ENCODE peak calls at places on chromosomes 5 and 9, in four cellular contexts. D, H, U and O are unnamed samples.

GRCh38 chr5:179269781-179270543 is 75.3 kb downstream of the ADAMTS2 start:
- DNase-seq in D (no peak), U (no peak), H (no peak), O (no peak)

GRCh38 chr5:140794594-140795258 is at the start of gene PCDHA2:
- DNase-seq in D (no peak), U (no peak), H (no peak), O (no peak)

GRCh38 chr5:78699565-78700143 is 51.1 kb upstream of the LHFPL2 start:
- DNase-seq in D (no peak), H (no peak), U (peak), O (no peak)

GRCh38 chr9:77523891-77524290 is 124.2 kb downstream of the GNA14 start:
- DNase-seq in U (no peak), H (no peak), D (no peak), O (no peak)

GRCh38 chr5:42059778-42060464 is 134.8 kb downstream of the FBXO4 start:
- DNase-seq in H (no peak), D (no peak), U (no peak), O (no peak)

GRCh38 chr5:120479066-120479465 is 15.0 kb downstream of the PRR16 start:
- DNase-seq in H (no peak), D (no peak), U (no peak), O (no peak)

GRCh38 chr5:42894057-42894456 is 82.4 kb upstream of the SELENOP start:
- DNase-seq in D (no peak), H (peak), U (no peak), O (no peak)

GRCh38 chr5:180053061-180053602 is 18.4 kb downstream of the RNF130 start:
- DNase-seq in D (peak), U (no peak), H (no peak), O (no peak)

GRCh38 chr5:163631846-163632245 is 126.4 kb downstream of the MAT2B start:
- DNase-seq in U (no peak), H (no peak), D (no peak), O (no peak)

GRCh38 chr5:132225165-132226032 is 2.3 kb downstream of the P4HA2 start:
- DNase-seq in U (no peak), D (no peak), H (no peak), O (no peak)

GRCh38 chr5:164256351-164256750 is 750.9 kb downstream of the MAT2B start:
- DNase-seq in D (no peak), U (no peak), H (no peak), O (no peak)

GRCh38 chr5:135033026-135033861 is 784 bp downstream of the PITX1 start:
- DNase-seq in U (peak), D (peak), H (peak), O (peak)

GRCh38 chr5:57692582-57693487 is 210.2 kb upstream of the ACTBL2 start:
- DNase-seq in U (peak), H (peak), D (peak), O (peak)

GRCh38 chr5:19771174-19771835 is 216.7 kb downstream of the CDH18 start:
- DNase-seq in D (no peak), H (no peak), U (no peak), O (peak)

GRCh38 chr9:90659626-90660364 is 17.2 kb upstream of the DIRAS2 start:
- DNase-seq in U (no peak), D (no peak), H (no peak), O (no peak)

GRCh38 chr9:114247086-114247485 is 75.8 kb upstream of the ORM1 start:
- DNase-seq in U (no peak), D (no peak), H (no peak), O (no peak)

GRCh38 chr5:83562817-83563557 is 91.4 kb downstream of the VCAN start:
- DNase-seq in U (peak), H (no peak), D (no peak), O (no peak)

GRCh38 chr5:174000078-174000477 is 11.1 kb downstream of the C5orf47 start:
- DNase-seq in H (no peak), U (no peak), D (no peak), O (no peak)

GRCh38 chr9:20693068-20693467 is 9.0 kb downstream of the FOCAD start:
- DNase-seq in H (no peak), D (no peak), U (no peak), O (no peak)

GRCh38 chr5:154749496-154749895 is 5.7 kb upstream of the LARP1 start:
- DNase-seq in U (no peak), D (no peak), H (no peak), O (no peak)

GRCh38 chr9:75169623-75170022 is 81.3 kb downstream of the OSTF1 start:
- DNase-seq in U (no peak), D (peak), H (no peak), O (no peak)

DNA sequence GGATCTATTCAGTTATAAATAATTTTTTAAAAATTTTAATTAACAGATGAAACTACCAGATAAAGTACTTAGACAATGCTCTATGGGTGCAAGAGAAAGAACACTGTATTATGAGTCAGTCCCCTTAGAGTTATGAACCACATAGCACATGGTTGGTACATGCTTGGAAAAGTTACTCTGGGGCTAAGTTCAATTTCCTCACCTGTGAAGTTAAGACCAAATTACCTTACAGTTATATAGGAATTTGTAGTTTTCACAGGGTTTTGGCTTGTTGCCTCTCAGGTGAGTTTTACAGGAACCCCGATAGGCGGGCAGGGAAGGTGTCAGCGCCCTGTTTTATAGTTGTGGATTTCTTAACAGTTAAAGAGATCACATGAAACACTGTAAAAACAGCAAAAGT is 1.2 kb downstream of the PANK3 start:
- DNase-seq in H (no peak), U (no peak), D (peak), O (no peak)
- TF ChIP-seq ELF4 in H (no peak), U (no peak), D (no peak), O (no peak)

GRCh38 chr9:9558907-9559306 is 1053.9 kb downstream of the PTPRD start:
- DNase-seq in U (no peak), H (no peak), D (no peak), O (no peak)
- TF ChIP-seq ELF4 in U (no peak), H (no peak), D (no peak), O (no peak)

GRCh38 chr5:142769793-142770649 is at the start of gene ARHGAP26:
- DNase-seq in H (peak), U (peak), D (peak), O (peak)
- TF ChIP-seq ELF4 in H (no peak), U (no peak), D (no peak), O (no peak)

GRCh38 chr5:138212828-138213160 is 329 bp downstream of the CDC23 start:
- DNase-seq in D (peak), H (no peak), U (no peak), O (peak)
- TF ChIP-seq ELF4 in D (no peak), H (no peak), U (no peak), O (no peak)

DNA sequence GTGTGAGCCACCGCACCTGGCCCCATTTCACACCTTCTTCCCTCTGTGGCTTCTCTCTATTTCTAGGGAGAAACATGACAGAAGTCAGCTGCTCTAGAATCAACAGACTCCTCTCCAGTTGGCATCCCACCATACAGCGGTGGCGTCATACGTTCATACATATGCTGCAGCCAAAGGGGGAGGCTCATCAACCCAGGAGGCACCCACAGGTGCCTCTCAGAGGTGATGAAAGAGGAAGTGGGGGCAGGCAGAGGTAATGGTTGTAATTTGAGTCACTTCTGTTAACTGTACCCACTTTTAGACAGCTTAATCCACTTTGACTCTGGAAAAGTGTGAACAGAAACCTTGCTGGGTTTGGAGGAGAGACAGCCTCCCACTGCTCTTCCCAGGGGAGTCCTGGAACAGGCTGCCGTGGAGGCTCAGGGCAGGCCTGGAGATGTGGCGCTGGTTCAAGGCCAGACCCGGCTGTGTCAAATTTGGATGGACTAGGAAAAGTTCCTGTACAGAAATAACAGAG is 47.3 kb upstream of the SUB1 start:
- DNase-seq in D (no peak), U (no peak), H (no peak), O (no peak)
- TF ChIP-seq ELF4 in D (no peak), U (no peak), H (no peak), O (no peak)

DNA sequence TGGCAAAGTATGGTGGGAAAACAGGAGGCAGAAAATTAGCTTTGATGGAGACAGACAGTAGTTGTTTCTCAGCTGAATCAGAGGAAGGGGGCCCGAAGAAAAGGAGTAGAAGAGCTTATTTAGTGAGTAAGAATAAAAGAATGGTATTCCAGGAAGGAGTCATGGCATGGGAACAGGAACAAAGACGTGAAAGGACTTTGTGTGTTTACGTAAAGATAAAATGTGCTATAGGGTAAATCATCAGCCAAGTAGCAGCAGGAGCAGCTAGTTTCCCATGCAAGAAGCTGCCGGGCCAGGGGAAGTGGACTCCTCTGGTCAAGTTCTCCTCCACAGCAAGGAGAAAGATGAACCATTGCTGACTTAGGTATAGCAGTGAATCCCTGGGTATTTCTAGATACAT is 454.5 kb downstream of the HINT1 start:
- DNase-seq in H (no peak), D (no peak), U (peak), O (no peak)
- TF ChIP-seq ELF4 in H (no peak), D (no peak), U (no peak), O (no peak)

GRCh38 chr5:72618699-72619098 is 111.5 kb upstream of the ZNF366 start:
- DNase-seq in H (no peak), U (no peak), D (no peak), O (no peak)
- TF ChIP-seq ELF4 in H (no peak), U (no peak), D (no peak), O (no peak)

GRCh38 chr5:10333154-10334006 is 20.1 kb upstream of the MARCHF6 start:
- DNase-seq in U (no peak), H (peak), D (no peak), O (no peak)

GRCh38 chr5:10330511-10331105 is 22.9 kb upstream of the MARCHF6 start:
- DNase-seq in D (no peak), H (no peak), U (no peak), O (no peak)

GRCh38 chr5:10331341-10331796 is 22.1 kb upstream of the MARCHF6 start:
- DNase-seq in H (no peak), D (no peak), U (peak), O (no peak)

GRCh38 chr5:10329808-10330481 is 22.2 kb upstream of the CMBL start:
- DNase-seq in H (no peak), U (no peak), D (no peak), O (no peak)

DNA sequence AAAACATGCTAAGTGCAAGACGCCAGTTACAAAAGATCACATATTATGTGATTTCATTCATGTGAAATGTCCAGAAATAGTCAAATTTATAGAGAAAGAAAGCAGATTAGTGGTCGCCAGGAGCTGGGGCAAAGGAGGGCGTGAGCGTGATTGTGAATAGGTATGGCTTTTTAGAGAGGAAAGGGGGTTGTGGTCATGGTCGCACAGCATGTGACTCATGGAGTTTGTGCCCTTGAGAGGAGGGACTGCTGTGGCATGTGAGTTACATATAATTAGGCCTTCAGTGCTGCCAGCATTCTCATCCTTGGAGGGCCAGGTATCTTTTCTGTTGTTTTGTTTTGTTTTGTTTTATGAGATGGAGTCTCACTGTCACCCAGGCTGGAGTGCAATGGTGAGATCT is 21.2 kb upstream of the MARCHF6 start:
- DNase-seq in D (no peak), H (no peak), U (no peak), O (no peak)
- TF ChIP-seq ELF4 in D (no peak), H (no peak), U (no peak), O (no peak)